ENCODE peak calls at places on chromosome 12, in seven cellular contexts. M is sigmoid colon, O is adrenal gland, X is lower leg skin, F is IMR-90, Q is body of pancreas, L is ovary. P is an unnamed sample.
A peak's percentile ranks its signal among the peaks of the same experiment; 100 is the strongest.

GRCh38 chr12:123269395-123269892 is 2.2 kb downstream of the CDK2AP1 start:
- DNase-seq in M (peak; percentile 88), O (peak; percentile 77), X (no peak), F (peak; percentile 61), Q (peak; percentile 73), L (peak; percentile 77), P (peak; percentile 66)

GRCh38 chr12:11500222-11500860 is 105.0 kb upstream of the PRB2 start:
- DNase-seq in M (peak; percentile 86), O (peak; percentile 93), X (peak; percentile 44), F (peak; percentile 50), Q (peak; percentile 82), L (peak; percentile 90), P (peak; percentile 79)

GRCh38 chr12:65539062-65539461 is 260.6 kb downstream of the MSRB3 start:
- DNase-seq in M (no peak), O (no peak), X (no peak), F (no peak), Q (no peak), L (no peak), P (no peak)

GRCh38 chr12:18454330-18454729 is 193.0 kb downstream of the PIK3C2G start:
- DNase-seq in M (no peak), O (no peak), X (no peak), F (no peak), Q (no peak), L (no peak), P (no peak)

GRCh38 chr12:92331383-92331782 is 185.7 kb upstream of the BTG1 start:
- DNase-seq in M (no peak), O (no peak), X (no peak), F (no peak), Q (no peak), L (no peak), P (no peak)

GRCh38 chr12:94089891-94090290 is 58.5 kb upstream of the PLXNC1 start:
- DNase-seq in M (no peak), O (no peak), X (no peak), F (peak; percentile 58), Q (no peak), L (no peak), P (peak; percentile 42)

GRCh38 chr12:104370989-104371870 is 67.7 kb downstream of the EID3 start:
- DNase-seq in M (no peak), O (peak; percentile 16), X (no peak), F (peak; percentile 57), Q (no peak), L (no peak), P (no peak)

GRCh38 chr12:19082365-19082911 is 47.1 kb upstream of the PLEKHA5 start:
- DNase-seq in M (no peak), O (no peak), X (no peak), F (no peak), Q (no peak), L (no peak), P (no peak)

GRCh38 chr12:122981587-122982493 is 1.4 kb downstream of the ARL6IP4 start:
- DNase-seq in M (no peak), O (peak; percentile 25), X (no peak), F (no peak), Q (no peak), L (no peak), P (no peak)

GRCh38 chr12:107395817-107396216 is 289.8 kb upstream of the PWP1 start:
- DNase-seq in M (no peak), O (no peak), X (no peak), F (no peak), Q (no peak), L (no peak), P (no peak)

GRCh38 chr12:87157791-87158190 is 871.4 kb downstream of the C12orf50 start:
- DNase-seq in M (no peak), O (no peak), X (no peak), F (peak; percentile 97), Q (no peak), L (no peak), P (no peak)

GRCh38 chr12:30858471-30858870 is 68.1 kb upstream of the TSPAN11 start:
- DNase-seq in M (no peak), O (no peak), X (no peak), F (no peak), Q (no peak), L (no peak), P (no peak)

GRCh38 chr12:69872804-69873203 is 47.8 kb downstream of the MYRFL start:
- DNase-seq in M (no peak), O (no peak), X (no peak), F (peak; percentile 5), Q (no peak), L (no peak), P (no peak)

GRCh38 chr12:57888407-57889157 is 42.1 kb upstream of the CTDSP2 start:
- DNase-seq in M (no peak), O (no peak), X (peak; percentile 73), F (peak; percentile 76), Q (no peak), L (peak; percentile 67), P (no peak)

GRCh38 chr12:100165356-100165755 is 22.7 kb upstream of the BLTP3B start:
- DNase-seq in M (no peak), O (no peak), X (no peak), F (no peak), Q (no peak), L (no peak), P (no peak)

GRCh38 chr12:100166232-100166631 is 23.6 kb upstream of the BLTP3B start:
- DNase-seq in M (no peak), O (no peak), X (no peak), F (no peak), Q (no peak), L (no peak), P (no peak)

GRCh38 chr12:100164153-100164704 is 21.6 kb upstream of the BLTP3B start:
- DNase-seq in M (no peak), O (no peak), X (no peak), F (no peak), Q (no peak), L (no peak), P (no peak)

GRCh38 chr12:100159391-100160104 is 16.9 kb upstream of the BLTP3B start:
- DNase-seq in M (no peak), O (no peak), X (no peak), F (no peak), Q (no peak), L (no peak), P (no peak)

DNA sequence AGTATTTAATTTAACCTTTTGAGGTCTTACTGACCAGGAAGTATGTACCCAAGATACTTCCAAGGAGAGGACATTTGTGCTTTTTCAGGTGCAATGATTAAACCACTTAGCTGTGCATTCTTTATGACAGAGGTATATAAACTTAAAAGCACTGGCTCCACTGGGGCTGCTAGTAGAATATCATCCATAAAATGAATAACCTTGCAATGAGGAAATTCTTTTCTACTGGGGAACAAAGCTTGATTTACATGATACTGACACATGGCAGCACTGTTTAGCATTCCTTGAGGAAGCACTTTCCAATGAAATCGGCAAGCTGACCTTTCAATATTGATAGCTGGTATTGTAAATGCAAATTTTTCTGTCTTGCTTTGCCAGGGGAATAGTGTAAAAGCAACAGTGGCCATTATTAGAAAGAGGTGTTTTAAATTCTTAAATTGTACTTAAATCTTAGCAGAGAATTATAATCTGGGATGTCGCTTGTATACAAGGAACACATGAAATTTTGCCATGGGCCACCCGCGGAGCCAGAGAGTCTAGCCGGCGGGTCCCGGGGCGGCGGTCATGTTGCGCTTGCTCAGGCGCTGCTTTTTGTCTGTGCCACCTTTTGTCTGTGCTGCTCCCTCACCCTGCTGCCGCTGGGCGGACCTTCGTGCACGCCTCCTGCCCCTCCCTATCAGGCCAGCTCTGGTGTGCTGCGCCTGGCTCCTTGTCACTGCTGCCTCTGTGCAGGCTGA is 20.9 kb upstream of the BLTP3B start:
- DNase-seq in M (peak; percentile 87), O (peak; percentile 84), X (peak; percentile 65), F (peak; percentile 33), Q (peak; percentile 81), L (peak; percentile 55), P (peak; percentile 87)
- TF ChIP-seq POLR2A in M (no peak), O (peak; percentile 53), X (no peak), F (no peak), Q (no peak), L (no peak), P (peak; percentile 46)

GRCh38 chr12:26193539-26193938 is 1.8 kb upstream of the SSPN start:
- DNase-seq in M (no peak), O (no peak), X (no peak), F (no peak), Q (no peak), L (no peak), P (no peak)

GRCh38 chr12:26195250-26195640 is at the start of gene SSPN:
- DNase-seq in M (peak; percentile 91), O (peak; percentile 81), X (no peak), F (peak; percentile 61), Q (peak; percentile 80), L (peak; percentile 86), P (peak; percentile 5)

GRCh38 chr12:26197832-26198231 is 2.5 kb downstream of the SSPN start:
- DNase-seq in M (no peak), O (peak; percentile 25), X (no peak), F (no peak), Q (peak; percentile 28), L (no peak), P (no peak)

GRCh38 chr12:26196424-26196722 is 1.0 kb downstream of the SSPN start:
- DNase-seq in M (no peak), O (no peak), X (no peak), F (peak; percentile 25), Q (no peak), L (no peak), P (no peak)

DNA sequence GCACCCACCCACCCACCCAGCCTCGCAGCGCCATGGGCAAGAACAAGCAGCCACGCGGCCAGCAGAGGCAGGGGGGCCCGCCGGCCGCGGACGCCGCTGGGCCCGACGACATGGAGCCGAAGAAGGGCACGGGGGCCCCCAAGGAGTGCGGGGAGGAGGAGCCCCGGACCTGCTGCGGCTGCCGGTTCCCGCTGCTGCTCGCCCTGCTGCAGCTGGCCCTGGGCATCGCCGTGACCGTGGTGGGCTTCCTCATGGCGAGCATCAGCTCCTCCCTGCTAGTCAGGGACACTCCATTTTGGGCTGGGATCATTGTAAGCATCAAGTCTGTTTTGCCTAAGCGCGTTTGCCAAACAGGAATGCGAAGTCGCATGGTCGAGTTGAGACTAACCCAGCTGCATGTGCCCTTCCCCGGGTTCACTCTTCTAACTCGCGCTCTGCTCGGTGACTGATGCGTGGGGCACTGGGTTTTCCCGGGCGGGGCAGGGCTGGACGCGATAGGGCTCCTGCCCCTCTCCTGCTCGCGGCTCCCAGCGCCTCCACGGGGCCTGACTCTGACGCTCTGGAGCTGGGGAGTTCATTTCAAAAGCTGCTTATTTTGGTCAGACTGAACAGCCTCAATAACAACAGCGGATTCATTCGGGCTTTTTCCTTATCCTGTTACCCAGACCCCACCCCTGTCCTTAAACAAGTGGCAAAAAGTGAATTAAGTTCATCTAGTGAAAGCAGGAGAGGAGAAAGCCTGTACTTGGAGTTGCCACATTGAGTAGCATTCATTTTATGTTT is 459 bp downstream of the SSPN start:
- DNase-seq in M (peak; percentile 81), O (peak; percentile 65), X (no peak), F (peak; percentile 31), Q (peak; percentile 56), L (peak; percentile 70), P (no peak)
- TF ChIP-seq POLR2A in M (no peak), O (peak; percentile 69), X (no peak), F (no peak), Q (no peak), L (no peak), P (no peak)

GRCh38 chr12:53193040-53193439 is 12.3 kb upstream of the CSAD start:
- DNase-seq in M (no peak), O (no peak), X (no peak), F (no peak), Q (no peak), L (no peak), P (no peak)
- TF ChIP-seq POLR2A in M (no peak), O (no peak), X (no peak), F (no peak), Q (no peak), L (no peak), P (no peak)

GRCh38 chr12:53492830-53493609 is 6.2 kb downstream of the MAP3K12 start:
- DNase-seq in M (peak; percentile 97), O (peak; percentile 95), X (peak; percentile 93), F (peak; percentile 80), Q (peak; percentile 97), L (peak; percentile 96), P (peak; percentile 94)
- TF ChIP-seq POLR2A in M (peak; percentile 70), O (peak; percentile 62), X (no peak), F (no peak), Q (peak; percentile 62), L (peak; percentile 68), P (peak; percentile 80)

P was measured in erythroblast.